ENCODE peak calls at places on chromosome 2, in four cellular contexts. F, O, S and N are unnamed samples.

GRCh38 chr2:44937688-44938240 is 3.7 kb upstream of the SIX3 start:
- DNase-seq in F (no peak), O (no peak), S (no peak), N (no peak)

GRCh38 chr2:227608469-227609338 is 5.9 kb downstream of the SCYGR3 start:
- DNase-seq in F (no peak), O (peak; percentile 41), S (no peak), N (no peak)

GRCh38 chr2:191474459-191474858 is 203.5 kb upstream of the NABP1 start:
- DNase-seq in F (no peak), O (no peak), S (no peak), N (no peak)

GRCh38 chr2:227473019-227473461 is 1.1 kb downstream of the AGFG1 start:
- DNase-seq in F (no peak), O (no peak), S (no peak), N (no peak)

GRCh38 chr2:39607538-39608211 is 58.0 kb upstream of the TMEM178A start:
- DNase-seq in F (no peak), O (no peak), S (no peak), N (no peak)

GRCh38 chr2:49686897-49687442 is 532.7 kb upstream of the FSHR start:
- DNase-seq in F (no peak), O (no peak), S (no peak), N (no peak)

GRCh38 chr2:162574615-162575452 is 230.9 kb downstream of the GCA start:
- DNase-seq in F (no peak), O (peak; percentile 65), S (no peak), N (no peak)

GRCh38 chr2:158097481-158097880 is 4.2 kb upstream of the UPP2 start:
- DNase-seq in F (no peak), O (no peak), S (no peak), N (no peak)

GRCh38 chr2:101038455-101039255 is 36.6 kb downstream of the RPL31 start:
- DNase-seq in F (no peak), O (peak; percentile 18), S (no peak), N (no peak)

GRCh38 chr2:113831156-113831555 is 58.7 kb upstream of the ACTR3 start:
- DNase-seq in F (no peak), O (peak; percentile 5), S (no peak), N (no peak)

GRCh38 chr2:30348825-30349224 is 98.2 kb upstream of the LCLAT1 start:
- DNase-seq in F (no peak), O (no peak), S (no peak), N (no peak)

GRCh38 chr2:120599656-120600055 is 136.0 kb upstream of the GLI2 start:
- DNase-seq in F (no peak), O (no peak), S (no peak), N (no peak)

DNA sequence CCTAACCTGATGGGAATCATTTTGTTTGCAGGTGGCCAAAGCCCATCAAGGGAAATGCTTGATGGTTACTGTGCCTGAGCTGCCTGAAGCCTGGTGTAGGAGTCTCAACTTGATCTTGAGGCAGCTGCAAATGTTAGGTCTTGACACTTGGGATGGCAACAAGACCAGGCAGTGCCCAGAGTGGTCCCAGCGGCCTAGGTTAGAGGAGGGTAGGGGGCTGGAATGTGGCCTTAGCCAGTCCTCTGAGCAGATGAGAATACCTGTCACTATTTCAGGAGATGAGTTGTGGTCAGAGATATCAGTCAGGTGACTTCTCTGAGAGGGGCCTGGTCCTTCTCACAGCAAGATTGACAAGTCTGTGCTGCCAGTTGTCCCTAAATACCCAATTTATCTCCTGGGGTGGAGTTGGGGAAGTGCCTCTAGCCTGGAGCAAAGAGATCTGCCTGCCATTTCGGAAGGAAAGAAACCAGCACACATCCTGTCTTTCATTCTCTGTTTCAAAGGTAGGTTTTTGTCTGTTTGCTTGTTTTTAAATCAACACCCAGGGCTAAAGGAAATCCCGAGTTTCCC is 13.4 kb downstream of the SPTBN1 start:
- DNase-seq in F (no peak), O (no peak), S (no peak), N (no peak)
- H3K27ac ChIP-seq in F (no peak overlapping the region), O (no peak overlapping the region), S (peak overlapping the region; percentile 85), N (peak overlapping the region; percentile 77)

GRCh38 chr2:207766697-207767460 is 2.8 kb downstream of the FZD5 start:
- DNase-seq in F (no peak), O (peak; percentile 56), S (no peak), N (no peak)
- H3K4me1 ChIP-seq in F (peaks cover 22% of the 10 kb centered on the region), O (peaks cover 65% of the 10 kb centered on the region), S (peaks cover 45% of the 10 kb centered on the region), N (peaks cover 4% of the 10 kb centered on the region)

GRCh38 chr2:195732569-195732968 is 75.5 kb downstream of the SLC39A10 start:
- DNase-seq in F (no peak), O (no peak), S (no peak), N (no peak)

GRCh38 chr2:195737531-195738162 is 80.6 kb downstream of the SLC39A10 start:
- DNase-seq in F (no peak), O (no peak), S (no peak), N (no peak)

DNA sequence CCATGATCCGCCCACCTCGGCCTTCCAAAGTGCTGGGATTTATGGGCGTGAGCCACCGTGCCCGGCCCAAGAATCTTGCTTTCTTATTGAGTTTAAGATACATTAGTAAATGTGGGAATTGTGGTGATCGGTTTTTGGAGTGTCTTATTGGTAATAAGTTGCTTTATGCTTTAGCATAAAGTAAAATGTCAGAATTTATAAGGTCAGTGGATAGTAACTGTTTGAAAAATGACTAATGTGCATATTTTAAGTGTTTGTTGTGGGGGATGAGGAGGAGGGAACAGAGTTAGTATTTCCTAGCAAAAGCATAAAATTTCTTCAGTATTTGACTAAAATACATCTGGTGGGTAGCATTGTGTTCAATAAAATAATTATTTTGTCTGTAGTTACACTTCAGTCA is 77.4 kb downstream of the SLC39A10 start:
- DNase-seq in F (no peak), O (no peak), S (no peak), N (peak; percentile 34)
- H3K36me3 ChIP-seq in F (no peaks in the 10 kb centered on the region), O (no peaks in the 10 kb centered on the region), S (no peaks in the 10 kb centered on the region), N (peaks cover 24% of the 10 kb centered on the region)

GRCh38 chr2:42554392-42554791 is 14.0 kb upstream of the MTA3 start:
- DNase-seq in F (no peak), O (no peak), S (no peak), N (no peak)
- H3K27ac ChIP-seq in F (no peak overlapping the region), O (no peak overlapping the region), S (no peak overlapping the region), N (no peak overlapping the region)

GRCh38 chr2:217835931-217836881 is 166.6 kb downstream of the TNS1 start:
- DNase-seq in F (no peak), O (peak; percentile 64), S (peak; percentile 59), N (no peak)

GRCh38 chr2:217834744-217835513 is 167.9 kb downstream of the TNS1 start:
- DNase-seq in F (no peak), O (no peak), S (no peak), N (no peak)

GRCh38 chr2:217838409-217838831 is 164.4 kb downstream of the TNS1 start:
- DNase-seq in F (no peak), O (no peak), S (no peak), N (no peak)

GRCh38 chr2:217837530-217837929 is 165.3 kb downstream of the TNS1 start:
- DNase-seq in F (no peak), O (no peak), S (no peak), N (no peak)

GRCh38 chr2:217837001-217837491 is 165.7 kb downstream of the TNS1 start:
- DNase-seq in F (peak; percentile 84), O (peak; percentile 60), S (peak; percentile 93), N (peak; percentile 66)
- H3K4me1 ChIP-seq in F (peaks cover 10% of the 10 kb centered on the region), O (peaks cover 22% of the 10 kb centered on the region), S (peaks cover 96% of the 10 kb centered on the region), N (peaks cover 28% of the 10 kb centered on the region)

DNA sequence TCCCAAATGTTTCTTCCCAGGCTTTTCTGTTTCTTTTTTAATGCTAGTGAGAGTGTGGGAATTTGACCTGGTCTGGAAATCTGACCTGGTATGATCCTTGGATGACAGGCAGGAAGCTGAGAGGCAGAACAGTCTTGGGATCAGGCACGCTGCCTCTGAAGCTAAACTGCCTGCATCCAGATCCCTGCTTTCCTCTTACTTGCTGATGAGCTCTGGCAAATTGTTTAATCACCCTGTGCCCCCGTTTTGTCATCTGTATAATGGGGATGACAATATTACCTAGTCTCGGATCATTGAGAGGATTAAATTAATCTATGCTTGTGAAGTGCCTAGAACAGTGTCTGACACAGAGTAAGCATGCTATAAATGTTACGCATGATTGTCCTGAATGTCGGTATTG is 3.3 kb downstream of the KLHL23 start:
- DNase-seq in F (no peak), O (no peak), S (no peak), N (no peak)
- H3K36me3 ChIP-seq in F (no peaks in the 10 kb centered on the region), O (no peaks in the 10 kb centered on the region), S (no peaks in the 10 kb centered on the region), N (no peaks in the 10 kb centered on the region)

GRCh38 chr2:236663671-236664101 is 94.1 kb downstream of the ACKR3 start:
- DNase-seq in F (no peak), O (peak; percentile 30), S (peak; percentile 31), N (no peak)
- H3K27ac ChIP-seq in F (no peak overlapping the region), O (no peak overlapping the region), S (peak overlapping the region; percentile 66), N (no peak overlapping the region)

GRCh38 chr2:43081131-43081745 is 145.2 kb downstream of the ZFP36L2 start:
- DNase-seq in F (no peak), O (no peak), S (no peak), N (no peak)
- H3K4me1 ChIP-seq in F (peaks cover 33% of the 10 kb centered on the region), O (peaks cover 26% of the 10 kb centered on the region), S (peaks cover 42% of the 10 kb centered on the region), N (peaks cover 54% of the 10 kb centered on the region)